ENCODE peak calls at places on chromosomes 2 and 18, in eight cellular contexts. J is activated CD4-positive, CD25-positive, alpha-beta regulatory T cell; O is NCI-H510A treated with DMSO at 0.1 percent for 48 hours; L is astrocyte; E is amygdala; D is stimulated activated CD8-positive, alpha-beta memory T cell treated with anti-CD3 and anti-CD28 coated beads, Interleukin-7, amount 100 ng/mL, for 4 hours; F is A172; T is ovary. M is an unnamed sample.

GRCh38 chr2:234595829-234596228 is 98.9 kb upstream of the ARL4C start:
- DNase-seq in J (no peak), O (no peak), L (peak), E (no peak), D (no peak), F (peak), T (no peak), M (peak)

GRCh38 chr2:29426354-29426753 is 311.1 kb downstream of the CLIP4 start:
- DNase-seq in J (no peak), O (no peak), L (no peak), E (no peak), D (no peak), F (no peak), T (no peak), M (no peak)

GRCh38 chr18:37553633-37554398 is 11.8 kb downstream of the CELF4 start:
- DNase-seq in J (no peak), O (no peak), L (no peak), E (no peak), D (no peak), F (no peak), T (no peak), M (no peak)

GRCh38 chr2:21438949-21439348 is 315.2 kb downstream of the TDRD15 start:
- DNase-seq in J (no peak), O (no peak), L (peak), E (no peak), D (no peak), F (peak), T (no peak), M (no peak)

GRCh38 chr2:239377591-239377990 is 23.2 kb downstream of the HDAC4 start:
- DNase-seq in J (no peak), O (no peak), L (no peak), E (no peak), D (no peak), F (no peak), T (no peak), M (no peak)

GRCh38 chr2:9975805-9976447 is 24.4 kb downstream of the GRHL1 start:
- DNase-seq in J (no peak), O (no peak), L (peak), E (no peak), D (no peak), F (peak), T (peak), M (no peak)

GRCh38 chr2:136444323-136444722 is 321.0 kb upstream of the THSD7B start:
- DNase-seq in J (no peak), O (no peak), L (no peak), E (no peak), D (no peak), F (no peak), T (no peak), M (peak)

GRCh38 chr2:11543337-11544216 is 9.7 kb downstream of the GREB1 start:
- DNase-seq in J (no peak), O (peak), L (no peak), E (no peak), D (no peak), F (no peak), T (peak), M (no peak)

GRCh38 chr2:234355052-234355720 is 141.7 kb downstream of the ARL4C start:
- DNase-seq in J (no peak), O (peak), L (no peak), E (no peak), D (no peak), F (no peak), T (no peak), M (no peak)

GRCh38 chr2:180314086-180314485 is 307.0 kb upstream of the CWC22 start:
- DNase-seq in J (no peak), O (no peak), L (peak), E (no peak), D (no peak), F (no peak), T (no peak), M (no peak)

GRCh38 chr2:189302274-189302948 is 122.8 kb upstream of the COL5A2 start:
- DNase-seq in J (no peak), O (no peak), L (peak), E (no peak), D (no peak), F (no peak), T (no peak), M (no peak)

GRCh38 chr18:3350566-3351527 is 88.9 kb downstream of the MYL12B start:
- DNase-seq in J (no peak), O (no peak), L (peak), E (no peak), D (no peak), F (peak), T (no peak), M (no peak)